ENCODE peak calls at places on chromosomes 4 and X, in five cellular contexts. One of them, this sample, is unnamed.

GRCh38 chrX:33726281-33727160 is 405.6 kb downstream of the FAM47A start:
- DNase-seq in activated CD8-positive, alpha-beta T cell treated with anti-CD3 and anti-CD28 coated beads, Interleukin-2, amount 10 ng/mL, durations not matched to agents 7 days and 5 days: no peak
- DNase-seq in T-helper 17 cell: no peak
- DNase-seq in dermis blood vessel endothelial cell: no peak
- DNase-seq in HL-60: no peak
- DNase-seq in this sample: no peak

GRCh38 chr4:151948351-151949016 is 187.7 kb upstream of the GATB start:
- DNase-seq in activated CD8-positive, alpha-beta T cell treated with anti-CD3 and anti-CD28 coated beads, Interleukin-2, amount 10 ng/mL, durations not matched to agents 7 days and 5 days: no peak
- DNase-seq in T-helper 17 cell: no peak
- DNase-seq in dermis blood vessel endothelial cell: no peak
- DNase-seq in HL-60: no peak
- DNase-seq in this sample: no peak

GRCh38 chrX:78024349-78025108 is 55.1 kb upstream of the PGAM4 start:
- DNase-seq in activated CD8-positive, alpha-beta T cell treated with anti-CD3 and anti-CD28 coated beads, Interleukin-2, amount 10 ng/mL, durations not matched to agents 7 days and 5 days: peak; percentile 30
- DNase-seq in T-helper 17 cell: no peak
- DNase-seq in dermis blood vessel endothelial cell: peak; percentile 57
- DNase-seq in HL-60: peak; percentile 10
- DNase-seq in this sample: peak; percentile 7

GRCh38 chr4:92387459-92388069 is 83.8 kb downstream of the GRID2 start:
- DNase-seq in activated CD8-positive, alpha-beta T cell treated with anti-CD3 and anti-CD28 coated beads, Interleukin-2, amount 10 ng/mL, durations not matched to agents 7 days and 5 days: no peak
- DNase-seq in T-helper 17 cell: no peak
- DNase-seq in dermis blood vessel endothelial cell: peak; percentile 22
- DNase-seq in HL-60: no peak
- DNase-seq in this sample: peak; percentile 62

GRCh38 chr4:5821665-5822358 is 71.1 kb downstream of the CRMP1 start:
- DNase-seq in activated CD8-positive, alpha-beta T cell treated with anti-CD3 and anti-CD28 coated beads, Interleukin-2, amount 10 ng/mL, durations not matched to agents 7 days and 5 days: no peak
- DNase-seq in T-helper 17 cell: no peak
- DNase-seq in dermis blood vessel endothelial cell: peak; percentile 20
- DNase-seq in HL-60: no peak
- DNase-seq in this sample: no peak

GRCh38 chrX:9456250-9457074 is 8.4 kb upstream of the TBL1X start:
- DNase-seq in activated CD8-positive, alpha-beta T cell treated with anti-CD3 and anti-CD28 coated beads, Interleukin-2, amount 10 ng/mL, durations not matched to agents 7 days and 5 days: peak; percentile 54
- DNase-seq in T-helper 17 cell: no peak
- DNase-seq in dermis blood vessel endothelial cell: no peak
- DNase-seq in HL-60: no peak
- DNase-seq in this sample: no peak

GRCh38 chr4:38099020-38099600 is 138.9 kb downstream of the PTTG2 start:
- DNase-seq in activated CD8-positive, alpha-beta T cell treated with anti-CD3 and anti-CD28 coated beads, Interleukin-2, amount 10 ng/mL, durations not matched to agents 7 days and 5 days: no peak
- DNase-seq in T-helper 17 cell: no peak
- DNase-seq in dermis blood vessel endothelial cell: no peak
- DNase-seq in HL-60: no peak
- DNase-seq in this sample: peak; percentile 29

GRCh38 chr4:20252656-20253271 is 1.1 kb downstream of the SLIT2 start:
- DNase-seq in activated CD8-positive, alpha-beta T cell treated with anti-CD3 and anti-CD28 coated beads, Interleukin-2, amount 10 ng/mL, durations not matched to agents 7 days and 5 days: no peak
- DNase-seq in T-helper 17 cell: no peak
- DNase-seq in dermis blood vessel endothelial cell: peak; percentile 13
- DNase-seq in HL-60: no peak
- DNase-seq in this sample: peak; percentile 43

GRCh38 chr4:15238720-15239119 is 189.1 kb upstream of the C1QTNF7 start:
- DNase-seq in activated CD8-positive, alpha-beta T cell treated with anti-CD3 and anti-CD28 coated beads, Interleukin-2, amount 10 ng/mL, durations not matched to agents 7 days and 5 days: peak; percentile 44
- DNase-seq in T-helper 17 cell: no peak
- DNase-seq in dermis blood vessel endothelial cell: peak; percentile 36
- DNase-seq in HL-60: no peak
- DNase-seq in this sample: peak; percentile 58

GRCh38 chr4:119087121-119087520 is 48.5 kb upstream of the MYOZ2 start:
- DNase-seq in activated CD8-positive, alpha-beta T cell treated with anti-CD3 and anti-CD28 coated beads, Interleukin-2, amount 10 ng/mL, durations not matched to agents 7 days and 5 days: no peak
- DNase-seq in T-helper 17 cell: no peak
- DNase-seq in dermis blood vessel endothelial cell: peak; percentile 50
- DNase-seq in HL-60: no peak
- DNase-seq in this sample: no peak

GRCh38 chr4:89469512-89469911 is 161.9 kb upstream of the GPRIN3 start:
- DNase-seq in activated CD8-positive, alpha-beta T cell treated with anti-CD3 and anti-CD28 coated beads, Interleukin-2, amount 10 ng/mL, durations not matched to agents 7 days and 5 days: no peak
- DNase-seq in T-helper 17 cell: no peak
- DNase-seq in dermis blood vessel endothelial cell: no peak
- DNase-seq in HL-60: no peak
- DNase-seq in this sample: peak; percentile 31

GRCh38 chrX:68843992-68844391 is 15.2 kb downstream of the EFNB1 start:
- DNase-seq in activated CD8-positive, alpha-beta T cell treated with anti-CD3 and anti-CD28 coated beads, Interleukin-2, amount 10 ng/mL, durations not matched to agents 7 days and 5 days: no peak
- DNase-seq in T-helper 17 cell: no peak
- DNase-seq in dermis blood vessel endothelial cell: no peak
- DNase-seq in HL-60: no peak
- DNase-seq in this sample: no peak

GRCh38 chrX:103376118-103376978 is at the start of gene BEX3:
- DNase-seq in activated CD8-positive, alpha-beta T cell treated with anti-CD3 and anti-CD28 coated beads, Interleukin-2, amount 10 ng/mL, durations not matched to agents 7 days and 5 days: peak; percentile 31
- DNase-seq in T-helper 17 cell: peak; percentile 10
- DNase-seq in dermis blood vessel endothelial cell: peak; percentile 70
- DNase-seq in HL-60: no peak
- DNase-seq in this sample: no peak

This sample was measured in amniotic epithelial cell.